ENCODE peak calls at places on chromosomes 13 and 19, in four cellular contexts. X is heart left ventricle, J is choroid plexus epithelial cell, C is brain microvascular endothelial cell. W is an unnamed sample.

GRCh38 chr19:46426506-46427162 is 2.1 kb downstream of the PNMA8C start:
- DNase-seq in X (peak; percentile 79), J (peak; percentile 88), C (peak; percentile 56), W (peak; percentile 73)

GRCh38 chr19:3608750-3609322 is 2.2 kb upstream of the TBXA2R start:
- DNase-seq in X (peak; percentile 69), J (peak; percentile 76), C (peak; percentile 25), W (peak; percentile 63)

GRCh38 chr19:14575428-14575980 is 3.6 kb upstream of the NDUFB7 start:
- DNase-seq in X (no peak), J (no peak), C (no peak), W (no peak)

GRCh38 chr13:106350208-106350607 is 185.3 kb downstream of the EFNB2 start:
- DNase-seq in X (no peak), J (no peak), C (no peak), W (no peak)

GRCh38 chr19:32652893-32653625 is 21.9 kb downstream of the ANKRD27 start:
- DNase-seq in X (peak; percentile 78), J (peak; percentile 72), C (peak; percentile 57), W (peak; percentile 57)

GRCh38 chr13:73245271-73245670 is 186.5 kb downstream of the KLF5 start:
- DNase-seq in X (no peak), J (no peak), C (no peak), W (no peak)

GRCh38 chr13:19178901-19179593 is 2.6 kb downstream of the TUBA3C start:
- DNase-seq in X (no peak), J (no peak), C (no peak), W (no peak)

GRCh38 chr19:54882758-54883157 is 8.7 kb downstream of the FCAR start:
- DNase-seq in X (no peak), J (peak; percentile 2), C (no peak), W (no peak)

GRCh38 chr13:113935523-113935922 is 38.4 kb downstream of the C13orf46 start:
- DNase-seq in X (no peak), J (no peak), C (no peak), W (no peak)

GRCh38 chr13:74135306-74136088 is 1.3 kb upstream of the KLF12 start:
- DNase-seq in X (peak; percentile 86), J (peak; percentile 90), C (peak; percentile 66), W (peak; percentile 88)

GRCh38 chr19:57803594-57804325 is 11.0 kb downstream of the ZNF552 start:
- DNase-seq in X (no peak), J (peak; percentile 80), C (peak; percentile 77), W (peak; percentile 93)

GRCh38 chr19:46600393-46601317 is 475 bp upstream of the CALM3 start:
- DNase-seq in X (peak; percentile 98), J (peak; percentile 99), C (peak; percentile 97), W (peak; percentile 99)

GRCh38 chr19:29617336-29618266 is 11.5 kb downstream of the POP4 start:
- DNase-seq in X (no peak), J (no peak), C (no peak), W (no peak)

GRCh38 chr13:49314344-49314882 is 66.7 kb downstream of the CDADC1 start:
- DNase-seq in X (no peak), J (no peak), C (no peak), W (no peak)

GRCh38 chr13:41596190-41596589 is 138.8 kb downstream of the RGCC start:
- DNase-seq in X (no peak), J (peak; percentile 65), C (no peak), W (no peak)

GRCh38 chr13:23629566-23630272 is 59.5 kb downstream of the TNFRSF19 start:
- DNase-seq in X (no peak), J (no peak), C (no peak), W (no peak)

GRCh38 chr19:53962887-53963435 is at the start of gene CACNG8:
- DNase-seq in X (no peak), J (no peak), C (no peak), W (no peak)

GRCh38 chr19:2275588-2276428 is 6.2 kb downstream of the PEAK3 start:
- DNase-seq in X (no peak), J (no peak), C (no peak), W (no peak)

GRCh38 chr19:19655051-19655594 is 8.4 kb downstream of the ATP13A1 start:
- DNase-seq in X (no peak), J (no peak), C (no peak), W (no peak)

GRCh38 chr19:11138659-11139526 is 16.7 kb downstream of the SPC24 start:
- DNase-seq in X (peak; percentile 81), J (peak; percentile 77), C (peak; percentile 73), W (peak; percentile 81)
- H3K4me3 ChIP-seq in X (no peak overlapping the region), J (no peak overlapping the region), C (peak overlapping the region; percentile 12), W (no peak overlapping the region)

DNA sequence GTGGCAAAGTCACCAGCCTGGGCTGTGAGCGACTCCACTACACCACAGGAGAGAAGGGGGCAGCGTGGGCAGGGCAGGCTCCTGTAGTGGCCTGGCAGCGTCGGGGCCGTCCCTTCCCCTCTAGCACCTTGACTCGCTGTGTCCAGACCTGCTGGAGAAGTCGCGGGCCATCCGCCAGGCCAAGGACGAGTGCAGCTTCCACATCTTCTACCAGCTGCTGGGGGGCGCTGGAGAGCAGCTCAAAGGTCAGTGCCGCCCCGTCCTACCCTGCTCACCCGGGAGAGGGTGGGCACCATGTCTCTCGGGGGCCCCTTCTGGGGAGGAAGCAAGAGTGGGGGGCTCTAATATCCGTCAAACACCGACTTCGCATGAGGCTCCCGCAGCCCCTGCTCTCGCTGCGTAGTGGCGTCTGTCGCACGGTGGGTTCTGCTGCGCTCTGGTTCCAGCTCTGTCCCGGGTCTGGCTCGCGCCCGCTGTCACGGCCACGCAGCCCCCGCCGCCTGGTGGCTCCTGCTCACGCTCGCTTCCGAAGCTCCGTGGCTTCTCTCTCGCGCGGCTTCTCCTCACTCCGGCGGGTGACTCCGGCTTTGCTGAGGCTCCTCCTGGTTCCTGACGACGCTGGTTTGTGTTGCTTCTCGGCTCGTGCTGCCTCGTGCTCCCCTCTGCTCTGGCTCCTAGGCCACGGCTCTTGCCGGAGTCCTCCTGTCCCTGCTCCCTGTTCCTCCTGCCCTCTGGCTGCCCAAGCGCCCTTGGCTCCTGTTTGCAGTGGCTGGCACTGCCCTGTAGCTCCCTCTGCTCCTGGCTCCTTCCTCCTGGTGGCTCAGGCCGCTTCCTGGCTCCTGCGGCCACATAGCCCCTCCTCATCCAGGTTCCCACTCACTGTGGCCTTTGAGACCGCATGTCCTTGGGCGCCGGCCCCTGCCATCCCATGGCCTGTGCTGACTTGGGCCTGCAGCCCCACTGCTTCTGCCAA is 27.2 kb downstream of the MYH14 start:
- DNase-seq in X (no peak), J (no peak), C (no peak), W (no peak)
- H3K4me3 ChIP-seq in X (no peak overlapping the region), J (no peak overlapping the region), C (no peak overlapping the region), W (no peak overlapping the region)

DNA sequence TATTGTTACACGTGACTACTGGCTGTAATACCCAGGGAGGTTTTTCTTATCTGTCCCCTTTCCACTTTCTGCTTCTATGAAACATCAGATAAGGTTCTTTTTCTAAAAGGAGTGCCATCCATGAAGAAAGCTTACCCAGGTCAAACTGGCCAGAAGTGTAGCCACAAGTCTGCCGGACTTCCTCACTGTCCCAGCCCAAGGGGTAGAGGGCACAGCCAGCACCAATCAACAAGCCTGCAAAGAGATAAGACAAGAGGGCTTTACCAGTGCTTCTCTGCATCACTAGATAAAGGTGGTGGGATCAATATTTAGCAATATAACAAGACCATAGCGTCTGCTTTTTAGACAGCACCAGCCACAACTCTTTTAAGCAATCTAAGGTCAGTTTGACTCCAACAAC is 224.7 kb downstream of the LHFPL6 start:
- DNase-seq in X (no peak), J (no peak), C (no peak), W (no peak)
- H3K4me3 ChIP-seq in X (no peak overlapping the region), J (no peak overlapping the region), C (no peak overlapping the region), W (no peak overlapping the region)

DNA sequence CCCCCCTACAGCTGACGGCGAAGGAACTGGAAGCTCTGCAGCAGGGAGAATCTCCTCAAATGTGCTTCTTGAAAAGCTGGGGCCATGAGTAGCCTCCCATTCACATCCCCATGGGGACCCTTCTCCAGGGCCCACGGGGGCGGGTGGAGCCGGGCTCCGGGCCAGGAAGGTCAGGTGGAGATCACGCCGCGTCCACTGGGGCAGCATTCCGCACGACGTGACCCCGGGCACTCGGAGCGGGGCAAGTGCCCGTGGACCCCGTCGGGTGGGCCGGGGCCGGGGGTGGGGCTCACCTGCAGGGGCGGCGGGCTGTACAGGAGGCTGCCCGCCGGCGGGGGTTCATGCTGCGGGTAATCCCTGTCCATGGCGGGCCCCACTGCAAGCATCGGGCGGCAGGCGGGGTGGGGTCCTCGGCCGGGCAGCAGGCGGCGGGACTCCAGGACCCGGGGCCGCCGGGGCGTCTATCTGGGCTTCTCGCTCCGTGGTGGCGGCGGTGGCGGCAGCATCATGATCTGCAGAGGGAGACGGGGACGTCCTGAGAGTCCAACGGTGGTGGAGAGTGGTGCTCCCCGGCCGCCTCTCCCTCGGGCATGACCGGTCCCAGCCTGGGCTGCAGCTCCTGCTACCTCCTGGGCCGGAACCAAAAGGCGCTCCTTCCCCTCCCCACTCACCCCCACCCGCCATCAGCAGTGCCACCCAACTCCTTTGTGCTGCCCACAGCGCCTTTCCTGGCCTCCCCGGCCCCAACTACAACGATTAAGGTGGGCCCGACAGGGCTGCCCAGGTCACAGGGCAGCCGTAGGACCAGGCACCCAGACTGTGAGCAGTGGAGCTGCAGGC is 20.0 kb downstream of the SBNO2 start:
- DNase-seq in X (no peak), J (no peak), C (no peak), W (no peak)
- H3K4me3 ChIP-seq in X (no peak overlapping the region), J (peak overlapping the region; percentile 41), C (no peak overlapping the region), W (no peak overlapping the region)

DNA sequence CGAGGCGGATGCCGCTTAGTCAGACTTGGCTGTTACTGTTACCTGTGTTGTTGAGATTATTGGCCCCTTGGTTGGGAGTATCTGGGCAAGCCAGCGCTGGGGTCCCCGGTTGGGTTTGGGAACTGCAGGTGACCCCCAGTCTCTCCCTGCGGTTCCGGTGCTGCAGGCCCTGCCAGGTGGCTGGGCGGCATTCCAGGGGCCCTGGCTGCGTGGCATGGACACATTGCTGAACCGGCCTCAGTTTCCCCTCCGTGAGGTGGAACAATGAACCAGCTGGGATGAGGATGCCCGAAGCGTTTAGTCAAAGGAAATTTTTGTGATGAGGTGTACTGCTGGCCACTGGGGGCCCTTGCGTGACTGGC is 538 bp downstream of the B3GNT3 start:
- DNase-seq in X (no peak), J (no peak), C (no peak), W (no peak)
- H3K4me3 ChIP-seq in X (no peak overlapping the region), J (no peak overlapping the region), C (no peak overlapping the region), W (no peak overlapping the region)

GRCh38 chr19:51754106-51754505 is 2.4 kb upstream of the FPR1 start:
- DNase-seq in X (no peak), J (no peak), C (no peak), W (no peak)

GRCh38 chr19:51750381-51751124 is 1.1 kb downstream of the FPR1 start:
- DNase-seq in X (no peak), J (peak; percentile 87), C (no peak), W (no peak)

GRCh38 chr19:51751655-51752054 is at the start of gene FPR1:
- DNase-seq in X (no peak), J (peak; percentile 91), C (peak; percentile 17), W (peak; percentile 18)

GRCh38 chr19:51746731-51747130 is 4.9 kb downstream of the FPR1 start:
- DNase-seq in X (no peak), J (no peak), C (no peak), W (no peak)

DNA sequence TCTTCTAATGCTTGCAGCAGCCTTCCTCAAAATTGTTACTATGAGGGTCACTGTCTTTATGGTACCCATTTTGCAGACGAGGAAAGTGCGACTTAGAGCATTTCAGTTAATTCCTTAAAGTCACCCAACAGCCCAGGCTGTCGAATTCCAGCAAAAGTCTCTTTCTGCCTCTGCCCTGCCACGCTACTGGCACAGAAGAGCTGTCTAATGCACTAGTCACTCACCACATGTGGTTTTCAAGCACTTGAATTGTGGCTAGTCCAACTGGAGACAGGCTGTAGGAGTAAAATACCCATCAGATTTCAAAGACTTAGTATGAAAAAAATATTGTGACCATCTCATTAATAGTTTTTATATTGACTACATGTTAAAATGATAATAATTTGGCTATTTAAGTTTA is 1.7 kb downstream of the FPR1 start:
- DNase-seq in X (no peak), J (peak; percentile 62), C (no peak), W (no peak)
- H3K4me3 ChIP-seq in X (no peak overlapping the region), J (no peak overlapping the region), C (no peak overlapping the region), W (no peak overlapping the region)

GRCh38 chr19:56567274-56568120 is at the start of gene ZNF470:
- DNase-seq in X (peak; percentile 96), J (peak; percentile 93), C (peak; percentile 92), W (peak; percentile 93)
- H3K4me3 ChIP-seq in X (peak within 1 kb of the TSS; percentile 84), J (peak within 1 kb of the TSS; percentile 98), C (peak within 1 kb of the TSS; percentile 95), W (peak within 1 kb of the TSS; percentile 85)